ENCODE peak calls at places on chromosomes 16 and 17, in six cellular contexts. One of them, this sample, is unnamed.

GRCh38 chr17:46901291-46901690 is 21.7 kb upstream of the GOSR2 start:
- DNase-seq in GM12865: no peak
- DNase-seq in stimulated activated CD4-positive, alpha-beta T cell treated with anti-CD3 and anti-CD28 coated beads, Interleukin-2, amount 100 ng/mL, for 48 hours: no peak
- DNase-seq in activated T-helper 1 cell treated with anti-CD3 and anti-CD28 coated beads, Interleukin-2, amount 50 U/mL, for 16 hours: no peak
- DNase-seq in M059J: no peak
- DNase-seq in heart left ventricle: no peak
- DNase-seq in this sample: no peak

GRCh38 chr17:64984776-64985521 is 65.7 kb upstream of the LRRC37A3 start:
- DNase-seq in GM12865: peak; percentile 68
- DNase-seq in stimulated activated CD4-positive, alpha-beta T cell treated with anti-CD3 and anti-CD28 coated beads, Interleukin-2, amount 100 ng/mL, for 48 hours: no peak
- DNase-seq in activated T-helper 1 cell treated with anti-CD3 and anti-CD28 coated beads, Interleukin-2, amount 50 U/mL, for 16 hours: peak; percentile 40
- DNase-seq in M059J: peak; percentile 83
- DNase-seq in heart left ventricle: no peak
- DNase-seq in this sample: peak; percentile 95

GRCh38 chr16:86142801-86143236 is 243.9 kb downstream of the IRF8 start:
- DNase-seq in GM12865: peak; percentile 21
- DNase-seq in stimulated activated CD4-positive, alpha-beta T cell treated with anti-CD3 and anti-CD28 coated beads, Interleukin-2, amount 100 ng/mL, for 48 hours: no peak
- DNase-seq in activated T-helper 1 cell treated with anti-CD3 and anti-CD28 coated beads, Interleukin-2, amount 50 U/mL, for 16 hours: no peak
- DNase-seq in M059J: peak; percentile 99
- DNase-seq in heart left ventricle: no peak
- DNase-seq in this sample: no peak

GRCh38 chr16:81939164-81940067 is 71.9 kb downstream of the SDR42E1 start:
- DNase-seq in GM12865: no peak
- DNase-seq in stimulated activated CD4-positive, alpha-beta T cell treated with anti-CD3 and anti-CD28 coated beads, Interleukin-2, amount 100 ng/mL, for 48 hours: no peak
- DNase-seq in activated T-helper 1 cell treated with anti-CD3 and anti-CD28 coated beads, Interleukin-2, amount 50 U/mL, for 16 hours: no peak
- DNase-seq in M059J: peak; percentile 31
- DNase-seq in heart left ventricle: no peak
- DNase-seq in this sample: no peak

GRCh38 chr17:41835214-41835799 is 725 bp downstream of the NT5C3B start:
- DNase-seq in GM12865: peak; percentile 11
- DNase-seq in stimulated activated CD4-positive, alpha-beta T cell treated with anti-CD3 and anti-CD28 coated beads, Interleukin-2, amount 100 ng/mL, for 48 hours: no peak
- DNase-seq in activated T-helper 1 cell treated with anti-CD3 and anti-CD28 coated beads, Interleukin-2, amount 50 U/mL, for 16 hours: no peak
- DNase-seq in M059J: no peak
- DNase-seq in heart left ventricle: no peak
- DNase-seq in this sample: no peak

GRCh38 chr16:66520406-66521194 is 29.3 kb downstream of the TK2 start:
- DNase-seq in GM12865: no peak
- DNase-seq in stimulated activated CD4-positive, alpha-beta T cell treated with anti-CD3 and anti-CD28 coated beads, Interleukin-2, amount 100 ng/mL, for 48 hours: no peak
- DNase-seq in activated T-helper 1 cell treated with anti-CD3 and anti-CD28 coated beads, Interleukin-2, amount 50 U/mL, for 16 hours: no peak
- DNase-seq in M059J: no peak
- DNase-seq in heart left ventricle: peak; percentile 58
- DNase-seq in this sample: peak; percentile 52

GRCh38 chr17:74177018-74177450 is 26.4 kb upstream of the RPL38 start:
- DNase-seq in GM12865: no peak
- DNase-seq in stimulated activated CD4-positive, alpha-beta T cell treated with anti-CD3 and anti-CD28 coated beads, Interleukin-2, amount 100 ng/mL, for 48 hours: no peak
- DNase-seq in activated T-helper 1 cell treated with anti-CD3 and anti-CD28 coated beads, Interleukin-2, amount 50 U/mL, for 16 hours: no peak
- DNase-seq in M059J: peak; percentile 68
- DNase-seq in heart left ventricle: no peak
- DNase-seq in this sample: no peak

GRCh38 chr17:77649717-77650211 is 308.7 kb upstream of the TNRC6C start:
- DNase-seq in GM12865: no peak
- DNase-seq in stimulated activated CD4-positive, alpha-beta T cell treated with anti-CD3 and anti-CD28 coated beads, Interleukin-2, amount 100 ng/mL, for 48 hours: no peak
- DNase-seq in activated T-helper 1 cell treated with anti-CD3 and anti-CD28 coated beads, Interleukin-2, amount 50 U/mL, for 16 hours: no peak
- DNase-seq in M059J: peak; percentile 72
- DNase-seq in heart left ventricle: no peak
- DNase-seq in this sample: no peak

GRCh38 chr16:68553186-68553585 is 14.1 kb downstream of the ZFP90 start:
- DNase-seq in GM12865: no peak
- DNase-seq in stimulated activated CD4-positive, alpha-beta T cell treated with anti-CD3 and anti-CD28 coated beads, Interleukin-2, amount 100 ng/mL, for 48 hours: no peak
- DNase-seq in activated T-helper 1 cell treated with anti-CD3 and anti-CD28 coated beads, Interleukin-2, amount 50 U/mL, for 16 hours: no peak
- DNase-seq in M059J: no peak
- DNase-seq in heart left ventricle: no peak
- DNase-seq in this sample: no peak

GRCh38 chr17:82603981-82604448 is 44.2 kb downstream of the WDR45B start:
- DNase-seq in GM12865: peak; percentile 44
- DNase-seq in stimulated activated CD4-positive, alpha-beta T cell treated with anti-CD3 and anti-CD28 coated beads, Interleukin-2, amount 100 ng/mL, for 48 hours: no peak
- DNase-seq in activated T-helper 1 cell treated with anti-CD3 and anti-CD28 coated beads, Interleukin-2, amount 50 U/mL, for 16 hours: no peak
- DNase-seq in M059J: no peak
- DNase-seq in heart left ventricle: peak; percentile 67
- DNase-seq in this sample: no peak

GRCh38 chr16:84673561-84673960 is 25.2 kb downstream of the KLHL36 start:
- DNase-seq in GM12865: no peak
- DNase-seq in stimulated activated CD4-positive, alpha-beta T cell treated with anti-CD3 and anti-CD28 coated beads, Interleukin-2, amount 100 ng/mL, for 48 hours: no peak
- DNase-seq in activated T-helper 1 cell treated with anti-CD3 and anti-CD28 coated beads, Interleukin-2, amount 50 U/mL, for 16 hours: no peak
- DNase-seq in M059J: no peak
- DNase-seq in heart left ventricle: no peak
- DNase-seq in this sample: no peak

GRCh38 chr17:21397341-21398050 is 21.3 kb downstream of the KCNJ12 start:
- DNase-seq in GM12865: no peak
- DNase-seq in stimulated activated CD4-positive, alpha-beta T cell treated with anti-CD3 and anti-CD28 coated beads, Interleukin-2, amount 100 ng/mL, for 48 hours: no peak
- DNase-seq in activated T-helper 1 cell treated with anti-CD3 and anti-CD28 coated beads, Interleukin-2, amount 50 U/mL, for 16 hours: no peak
- DNase-seq in M059J: no peak
- DNase-seq in heart left ventricle: no peak
- DNase-seq in this sample: no peak

GRCh38 chr16:57656342-57656955 is 11.7 kb upstream of the ADGRG3 start:
- DNase-seq in GM12865: no peak
- DNase-seq in stimulated activated CD4-positive, alpha-beta T cell treated with anti-CD3 and anti-CD28 coated beads, Interleukin-2, amount 100 ng/mL, for 48 hours: no peak
- DNase-seq in activated T-helper 1 cell treated with anti-CD3 and anti-CD28 coated beads, Interleukin-2, amount 50 U/mL, for 16 hours: no peak
- DNase-seq in M059J: no peak
- DNase-seq in heart left ventricle: no peak
- DNase-seq in this sample: no peak

GRCh38 chr16:67463691-67464090 is 17.3 kb downstream of the ATP6V0D1 start:
- DNase-seq in GM12865: no peak
- DNase-seq in stimulated activated CD4-positive, alpha-beta T cell treated with anti-CD3 and anti-CD28 coated beads, Interleukin-2, amount 100 ng/mL, for 48 hours: no peak
- DNase-seq in activated T-helper 1 cell treated with anti-CD3 and anti-CD28 coated beads, Interleukin-2, amount 50 U/mL, for 16 hours: no peak
- DNase-seq in M059J: no peak
- DNase-seq in heart left ventricle: no peak
- DNase-seq in this sample: no peak

GRCh38 chr17:73359987-73360410 is 48.2 kb upstream of the CDC42EP4 start:
- DNase-seq in GM12865: no peak
- DNase-seq in stimulated activated CD4-positive, alpha-beta T cell treated with anti-CD3 and anti-CD28 coated beads, Interleukin-2, amount 100 ng/mL, for 48 hours: no peak
- DNase-seq in activated T-helper 1 cell treated with anti-CD3 and anti-CD28 coated beads, Interleukin-2, amount 50 U/mL, for 16 hours: no peak
- DNase-seq in M059J: peak; percentile 24
- DNase-seq in heart left ventricle: peak; percentile 72
- DNase-seq in this sample: peak; percentile 76

GRCh38 chr17:81807210-81807719 is 3.3 kb downstream of the GCGR start:
- DNase-seq in GM12865: no peak
- DNase-seq in stimulated activated CD4-positive, alpha-beta T cell treated with anti-CD3 and anti-CD28 coated beads, Interleukin-2, amount 100 ng/mL, for 48 hours: no peak
- DNase-seq in activated T-helper 1 cell treated with anti-CD3 and anti-CD28 coated beads, Interleukin-2, amount 50 U/mL, for 16 hours: no peak
- DNase-seq in M059J: no peak
- DNase-seq in heart left ventricle: no peak
- DNase-seq in this sample: no peak

GRCh38 chr17:38752930-38753506 is 477 bp downstream of the PSMB3 start:
- DNase-seq in GM12865: no peak
- DNase-seq in stimulated activated CD4-positive, alpha-beta T cell treated with anti-CD3 and anti-CD28 coated beads, Interleukin-2, amount 100 ng/mL, for 48 hours: no peak
- DNase-seq in activated T-helper 1 cell treated with anti-CD3 and anti-CD28 coated beads, Interleukin-2, amount 50 U/mL, for 16 hours: no peak
- DNase-seq in M059J: no peak
- DNase-seq in heart left ventricle: no peak
- DNase-seq in this sample: no peak

GRCh38 chr17:40956401-40957254 is 10.1 kb downstream of the KRT39 start:
- DNase-seq in GM12865: no peak
- DNase-seq in stimulated activated CD4-positive, alpha-beta T cell treated with anti-CD3 and anti-CD28 coated beads, Interleukin-2, amount 100 ng/mL, for 48 hours: no peak
- DNase-seq in activated T-helper 1 cell treated with anti-CD3 and anti-CD28 coated beads, Interleukin-2, amount 50 U/mL, for 16 hours: no peak
- DNase-seq in M059J: peak; percentile 72
- DNase-seq in heart left ventricle: no peak
- DNase-seq in this sample: peak; percentile 33

GRCh38 chr17:40122944-40123810 is 1.4 kb downstream of the MSL1 start:
- DNase-seq in GM12865: peak; percentile 64
- DNase-seq in stimulated activated CD4-positive, alpha-beta T cell treated with anti-CD3 and anti-CD28 coated beads, Interleukin-2, amount 100 ng/mL, for 48 hours: peak; percentile 60
- DNase-seq in activated T-helper 1 cell treated with anti-CD3 and anti-CD28 coated beads, Interleukin-2, amount 50 U/mL, for 16 hours: peak; percentile 42
- DNase-seq in M059J: peak; percentile 42
- DNase-seq in heart left ventricle: no peak
- DNase-seq in this sample: peak; percentile 40

GRCh38 chr17:27879987-27880608 is 13.1 kb downstream of the LYRM9 start:
- DNase-seq in GM12865: peak; percentile 74
- DNase-seq in stimulated activated CD4-positive, alpha-beta T cell treated with anti-CD3 and anti-CD28 coated beads, Interleukin-2, amount 100 ng/mL, for 48 hours: peak; percentile 67
- DNase-seq in activated T-helper 1 cell treated with anti-CD3 and anti-CD28 coated beads, Interleukin-2, amount 50 U/mL, for 16 hours: peak; percentile 31
- DNase-seq in M059J: peak; percentile 59
- DNase-seq in heart left ventricle: peak; percentile 69
- DNase-seq in this sample: peak; percentile 53

GRCh38 chr17:61946359-61946758 is 18.6 kb upstream of the INTS2 start:
- DNase-seq in GM12865: no peak
- DNase-seq in stimulated activated CD4-positive, alpha-beta T cell treated with anti-CD3 and anti-CD28 coated beads, Interleukin-2, amount 100 ng/mL, for 48 hours: no peak
- DNase-seq in activated T-helper 1 cell treated with anti-CD3 and anti-CD28 coated beads, Interleukin-2, amount 50 U/mL, for 16 hours: no peak
- DNase-seq in M059J: no peak
- DNase-seq in heart left ventricle: no peak
- DNase-seq in this sample: no peak

GRCh38 chr16:13332713-13333255 is 431.4 kb downstream of the SHISA9 start:
- DNase-seq in GM12865: no peak
- DNase-seq in stimulated activated CD4-positive, alpha-beta T cell treated with anti-CD3 and anti-CD28 coated beads, Interleukin-2, amount 100 ng/mL, for 48 hours: no peak
- DNase-seq in activated T-helper 1 cell treated with anti-CD3 and anti-CD28 coated beads, Interleukin-2, amount 50 U/mL, for 16 hours: no peak
- DNase-seq in M059J: no peak
- DNase-seq in heart left ventricle: no peak
- DNase-seq in this sample: no peak

GRCh38 chr17:20267459-20267842 is 199.9 kb downstream of the LGALS9B start:
- DNase-seq in GM12865: peak; percentile 51
- DNase-seq in stimulated activated CD4-positive, alpha-beta T cell treated with anti-CD3 and anti-CD28 coated beads, Interleukin-2, amount 100 ng/mL, for 48 hours: no peak
- DNase-seq in activated T-helper 1 cell treated with anti-CD3 and anti-CD28 coated beads, Interleukin-2, amount 50 U/mL, for 16 hours: no peak
- DNase-seq in M059J: peak; percentile 31
- DNase-seq in heart left ventricle: no peak
- DNase-seq in this sample: no peak

GRCh38 chr16:50771366-50771765 is 29.5 kb downstream of the CYLD start:
- DNase-seq in GM12865: no peak
- DNase-seq in stimulated activated CD4-positive, alpha-beta T cell treated with anti-CD3 and anti-CD28 coated beads, Interleukin-2, amount 100 ng/mL, for 48 hours: no peak
- DNase-seq in activated T-helper 1 cell treated with anti-CD3 and anti-CD28 coated beads, Interleukin-2, amount 50 U/mL, for 16 hours: no peak
- DNase-seq in M059J: peak; percentile 51
- DNase-seq in heart left ventricle: no peak
- DNase-seq in this sample: no peak

GRCh38 chr16:11240636-11241473 is 15.1 kb downstream of the SOCS1 start:
- DNase-seq in GM12865: no peak
- DNase-seq in stimulated activated CD4-positive, alpha-beta T cell treated with anti-CD3 and anti-CD28 coated beads, Interleukin-2, amount 100 ng/mL, for 48 hours: no peak
- DNase-seq in activated T-helper 1 cell treated with anti-CD3 and anti-CD28 coated beads, Interleukin-2, amount 50 U/mL, for 16 hours: no peak
- DNase-seq in M059J: no peak
- DNase-seq in heart left ventricle: peak; percentile 65
- DNase-seq in this sample: no peak

GRCh38 chr16:24635900-24636610 is 93.4 kb upstream of the TNRC6A start:
- DNase-seq in GM12865: no peak
- DNase-seq in stimulated activated CD4-positive, alpha-beta T cell treated with anti-CD3 and anti-CD28 coated beads, Interleukin-2, amount 100 ng/mL, for 48 hours: no peak
- DNase-seq in activated T-helper 1 cell treated with anti-CD3 and anti-CD28 coated beads, Interleukin-2, amount 50 U/mL, for 16 hours: no peak
- DNase-seq in M059J: peak; percentile 89
- DNase-seq in heart left ventricle: peak; percentile 74
- DNase-seq in this sample: peak; percentile 91

GRCh38 chr16:23803591-23804123 is 32.1 kb upstream of the PRKCB start:
- DNase-seq in GM12865: peak; percentile 84
- DNase-seq in stimulated activated CD4-positive, alpha-beta T cell treated with anti-CD3 and anti-CD28 coated beads, Interleukin-2, amount 100 ng/mL, for 48 hours: peak; percentile 51
- DNase-seq in activated T-helper 1 cell treated with anti-CD3 and anti-CD28 coated beads, Interleukin-2, amount 50 U/mL, for 16 hours: peak; percentile 39
- DNase-seq in M059J: peak; percentile 35
- DNase-seq in heart left ventricle: peak; percentile 40
- DNase-seq in this sample: no peak

GRCh38 chr17:21253646-21254441 is 634 bp upstream of the NATD1 start:
- DNase-seq in GM12865: no peak
- DNase-seq in stimulated activated CD4-positive, alpha-beta T cell treated with anti-CD3 and anti-CD28 coated beads, Interleukin-2, amount 100 ng/mL, for 48 hours: no peak
- DNase-seq in activated T-helper 1 cell treated with anti-CD3 and anti-CD28 coated beads, Interleukin-2, amount 50 U/mL, for 16 hours: no peak
- DNase-seq in M059J: no peak
- DNase-seq in heart left ventricle: no peak
- DNase-seq in this sample: peak; percentile 76

GRCh38 chr17:4547118-4547906 is 7.9 kb downstream of the MYBBP1A start:
- DNase-seq in GM12865: no peak
- DNase-seq in stimulated activated CD4-positive, alpha-beta T cell treated with anti-CD3 and anti-CD28 coated beads, Interleukin-2, amount 100 ng/mL, for 48 hours: no peak
- DNase-seq in activated T-helper 1 cell treated with anti-CD3 and anti-CD28 coated beads, Interleukin-2, amount 50 U/mL, for 16 hours: no peak
- DNase-seq in M059J: no peak
- DNase-seq in heart left ventricle: no peak
- DNase-seq in this sample: no peak

GRCh38 chr17:64126918-64127317 is 3.0 kb downstream of the ERN1 start:
- DNase-seq in GM12865: no peak
- DNase-seq in stimulated activated CD4-positive, alpha-beta T cell treated with anti-CD3 and anti-CD28 coated beads, Interleukin-2, amount 100 ng/mL, for 48 hours: no peak
- DNase-seq in activated T-helper 1 cell treated with anti-CD3 and anti-CD28 coated beads, Interleukin-2, amount 50 U/mL, for 16 hours: no peak
- DNase-seq in M059J: no peak
- DNase-seq in heart left ventricle: no peak
- DNase-seq in this sample: no peak

GRCh38 chr17:77125432-77125901 is 15.3 kb upstream of the SEC14L1 start:
- DNase-seq in GM12865: no peak
- DNase-seq in stimulated activated CD4-positive, alpha-beta T cell treated with anti-CD3 and anti-CD28 coated beads, Interleukin-2, amount 100 ng/mL, for 48 hours: no peak
- DNase-seq in activated T-helper 1 cell treated with anti-CD3 and anti-CD28 coated beads, Interleukin-2, amount 50 U/mL, for 16 hours: no peak
- DNase-seq in M059J: peak; percentile 97
- DNase-seq in heart left ventricle: no peak
- DNase-seq in this sample: peak; percentile 80

GRCh38 chr16:13896543-13897182 is 23.3 kb upstream of the ERCC4 start:
- DNase-seq in GM12865: peak; percentile 24
- DNase-seq in stimulated activated CD4-positive, alpha-beta T cell treated with anti-CD3 and anti-CD28 coated beads, Interleukin-2, amount 100 ng/mL, for 48 hours: no peak
- DNase-seq in activated T-helper 1 cell treated with anti-CD3 and anti-CD28 coated beads, Interleukin-2, amount 50 U/mL, for 16 hours: no peak
- DNase-seq in M059J: no peak
- DNase-seq in heart left ventricle: no peak
- DNase-seq in this sample: no peak

GRCh38 chr17:60526726-60527125 is 684 bp upstream of the APPBP2 start:
- DNase-seq in GM12865: no peak
- DNase-seq in stimulated activated CD4-positive, alpha-beta T cell treated with anti-CD3 and anti-CD28 coated beads, Interleukin-2, amount 100 ng/mL, for 48 hours: no peak
- DNase-seq in activated T-helper 1 cell treated with anti-CD3 and anti-CD28 coated beads, Interleukin-2, amount 50 U/mL, for 16 hours: no peak
- DNase-seq in M059J: peak; percentile 10
- DNase-seq in heart left ventricle: no peak
- DNase-seq in this sample: no peak

GRCh38 chr17:29136998-29137730 is 43.0 kb downstream of the MYO18A start:
- DNase-seq in GM12865: no peak
- DNase-seq in stimulated activated CD4-positive, alpha-beta T cell treated with anti-CD3 and anti-CD28 coated beads, Interleukin-2, amount 100 ng/mL, for 48 hours: peak; percentile 30
- DNase-seq in activated T-helper 1 cell treated with anti-CD3 and anti-CD28 coated beads, Interleukin-2, amount 50 U/mL, for 16 hours: no peak
- DNase-seq in M059J: peak; percentile 44
- DNase-seq in heart left ventricle: no peak
- DNase-seq in this sample: no peak

GRCh38 chr16:58678716-58679115 is 5.9 kb downstream of the SLC38A7 start:
- DNase-seq in GM12865: peak; percentile 17
- DNase-seq in stimulated activated CD4-positive, alpha-beta T cell treated with anti-CD3 and anti-CD28 coated beads, Interleukin-2, amount 100 ng/mL, for 48 hours: no peak
- DNase-seq in activated T-helper 1 cell treated with anti-CD3 and anti-CD28 coated beads, Interleukin-2, amount 50 U/mL, for 16 hours: no peak
- DNase-seq in M059J: peak; percentile 49
- DNase-seq in heart left ventricle: peak; percentile 72
- DNase-seq in this sample: peak; percentile 49

GRCh38 chr16:19717319-19717718 is 708 bp downstream of the KNOP1 start:
- DNase-seq in GM12865: peak; percentile 23
- DNase-seq in stimulated activated CD4-positive, alpha-beta T cell treated with anti-CD3 and anti-CD28 coated beads, Interleukin-2, amount 100 ng/mL, for 48 hours: no peak
- DNase-seq in activated T-helper 1 cell treated with anti-CD3 and anti-CD28 coated beads, Interleukin-2, amount 50 U/mL, for 16 hours: no peak
- DNase-seq in M059J: no peak
- DNase-seq in heart left ventricle: no peak
- DNase-seq in this sample: no peak

GRCh38 chr16:48596326-48596725 is 13.7 kb downstream of the N4BP1 start:
- DNase-seq in GM12865: peak; percentile 68
- DNase-seq in stimulated activated CD4-positive, alpha-beta T cell treated with anti-CD3 and anti-CD28 coated beads, Interleukin-2, amount 100 ng/mL, for 48 hours: no peak
- DNase-seq in activated T-helper 1 cell treated with anti-CD3 and anti-CD28 coated beads, Interleukin-2, amount 50 U/mL, for 16 hours: peak; percentile 19
- DNase-seq in M059J: no peak
- DNase-seq in heart left ventricle: no peak
- DNase-seq in this sample: no peak

GRCh38 chr17:1390422-1391367 is 9.3 kb downstream of the YWHAE start:
- DNase-seq in GM12865: no peak
- DNase-seq in stimulated activated CD4-positive, alpha-beta T cell treated with anti-CD3 and anti-CD28 coated beads, Interleukin-2, amount 100 ng/mL, for 48 hours: no peak
- DNase-seq in activated T-helper 1 cell treated with anti-CD3 and anti-CD28 coated beads, Interleukin-2, amount 50 U/mL, for 16 hours: no peak
- DNase-seq in M059J: peak; percentile 14
- DNase-seq in heart left ventricle: no peak
- DNase-seq in this sample: no peak